ENCODE peak calls at places on chromosome 9, in five cellular contexts. C, W, J, N and E are unnamed samples.

GRCh38 chr9:73081979-73082657 is 69.5 kb upstream of the ANXA1 start:
- DNase-seq in C (no peak), J (peak), N (no peak), W (no peak), E (no peak)

GRCh38 chr9:77903666-77904248 is 127.9 kb downstream of the GNAQ start:
- DNase-seq in W (no peak), J (no peak), C (no peak), N (no peak), E (no peak)

GRCh38 chr9:90821697-90822096 is 20.1 kb downstream of the SYK start:
- DNase-seq in C (no peak), J (peak), W (no peak), N (no peak), E (no peak)

GRCh38 chr9:137458194-137459146 is 664 bp downstream of the NSMF start:
- DNase-seq in C (no peak), J (no peak), N (peak), W (peak), E (peak)

GRCh38 chr9:135247174-135247930 is 159.9 kb downstream of the OLFM1 start:
- DNase-seq in C (no peak), J (no peak), W (no peak), N (peak), E (no peak)

GRCh38 chr9:128895556-128895955 is 13.6 kb downstream of the LRRC8A start:
- DNase-seq in C (no peak), J (no peak), W (no peak), N (no peak), E (no peak)

GRCh38 chr9:121285835-121286687 is 18.1 kb downstream of the GSN start:
- DNase-seq in W (peak), C (peak), J (peak), N (peak), E (peak)

GRCh38 chr9:81585191-81585763 is 104.1 kb downstream of the TLE1 start:
- DNase-seq in C (no peak), J (no peak), N (no peak), W (no peak), E (no peak)

GRCh38 chr9:72800326-72800994 is 152.4 kb downstream of the ALDH1A1 start:
- DNase-seq in N (no peak), C (no peak), J (no peak), W (no peak), E (no peak)

GRCh38 chr9:84325347-84325982 is 15.1 kb downstream of the SLC28A3 start:
- DNase-seq in W (no peak), J (peak), C (no peak), N (no peak), E (no peak)

GRCh38 chr9:81804306-81804705 is 115.0 kb upstream of the TLE1 start:
- DNase-seq in J (no peak), W (no peak), N (no peak), C (no peak), E (no peak)

GRCh38 chr9:98708933-98709911 is at the start of gene GABBR2:
- DNase-seq in C (no peak), N (no peak), W (no peak), J (no peak), E (no peak)

GRCh38 chr9:71303351-71303750 is 181.9 kb upstream of the TRPM3 start:
- DNase-seq in N (no peak), C (no peak), J (no peak), W (no peak), E (no peak)

DNA sequence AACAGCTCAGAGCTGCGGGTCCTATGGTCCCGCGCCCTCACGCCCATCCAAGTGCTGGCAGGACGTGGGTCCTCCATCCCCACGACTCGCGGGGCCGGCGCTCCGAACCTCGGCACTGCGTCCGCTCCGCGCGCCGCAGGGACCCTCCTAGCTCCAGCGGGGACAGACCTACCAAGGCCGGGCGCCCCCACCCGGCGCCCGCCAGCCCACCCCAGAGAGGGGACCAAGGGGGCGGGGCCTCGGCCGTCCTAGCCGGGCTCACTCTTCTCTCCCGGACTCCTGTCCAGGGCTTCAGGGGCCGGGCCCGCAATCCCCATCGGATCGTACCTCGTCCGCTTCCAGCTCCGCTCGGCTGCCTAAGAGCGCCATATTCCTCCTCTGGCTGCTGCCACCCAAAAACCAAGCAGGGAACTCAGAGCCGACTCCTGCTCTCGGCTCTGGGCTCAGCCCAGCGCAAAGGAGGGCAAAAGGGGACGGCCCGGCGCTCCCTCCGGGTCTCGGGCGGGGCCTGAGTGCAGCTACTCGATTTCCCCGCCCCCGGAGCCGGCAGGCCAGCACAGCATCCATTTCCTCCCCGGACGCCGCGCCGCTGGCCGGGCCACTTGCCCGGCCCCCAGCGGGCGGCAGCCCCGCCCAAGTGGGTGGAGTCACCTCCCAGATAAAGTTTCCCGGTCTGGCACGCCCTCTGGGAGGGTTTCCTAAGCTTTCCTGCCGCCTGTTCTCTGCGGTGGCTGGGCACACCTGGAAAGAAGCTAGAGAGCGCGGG is at the start of gene TTC39B:
- DNase-seq in J (peak), C (peak), N (peak), W (peak), E (peak)
- TF ChIP-seq CTCF in J (no peak), C (no peak), N (no peak), W (no peak), E (no peak)

DNA sequence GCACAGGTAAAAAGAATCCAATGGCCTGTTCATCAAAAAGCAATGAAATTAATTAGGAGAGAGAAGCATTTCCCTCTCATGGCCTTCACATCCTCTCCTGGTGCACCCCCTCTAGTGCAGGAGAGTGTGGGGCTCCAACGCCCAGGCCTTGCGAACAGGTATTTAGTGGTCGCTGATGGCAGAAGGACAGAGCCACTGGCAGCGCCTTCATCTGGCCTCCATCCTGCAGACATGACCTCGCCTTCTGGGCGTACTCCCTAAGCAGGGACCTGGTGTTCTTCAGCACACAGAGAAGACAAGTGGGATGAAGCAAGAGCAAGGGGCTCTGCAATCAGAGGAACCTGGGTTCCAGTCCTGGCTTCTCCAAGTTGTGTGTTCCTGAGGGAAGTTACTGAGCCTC is 77.5 kb downstream of the SEMA4D start:
- DNase-seq in N (no peak), J (no peak), W (no peak), C (no peak), E (peak)
- H3K4me3 ChIP-seq in N (no peak), J (no peak), W (no peak), C (no peak), E (no peak)

DNA sequence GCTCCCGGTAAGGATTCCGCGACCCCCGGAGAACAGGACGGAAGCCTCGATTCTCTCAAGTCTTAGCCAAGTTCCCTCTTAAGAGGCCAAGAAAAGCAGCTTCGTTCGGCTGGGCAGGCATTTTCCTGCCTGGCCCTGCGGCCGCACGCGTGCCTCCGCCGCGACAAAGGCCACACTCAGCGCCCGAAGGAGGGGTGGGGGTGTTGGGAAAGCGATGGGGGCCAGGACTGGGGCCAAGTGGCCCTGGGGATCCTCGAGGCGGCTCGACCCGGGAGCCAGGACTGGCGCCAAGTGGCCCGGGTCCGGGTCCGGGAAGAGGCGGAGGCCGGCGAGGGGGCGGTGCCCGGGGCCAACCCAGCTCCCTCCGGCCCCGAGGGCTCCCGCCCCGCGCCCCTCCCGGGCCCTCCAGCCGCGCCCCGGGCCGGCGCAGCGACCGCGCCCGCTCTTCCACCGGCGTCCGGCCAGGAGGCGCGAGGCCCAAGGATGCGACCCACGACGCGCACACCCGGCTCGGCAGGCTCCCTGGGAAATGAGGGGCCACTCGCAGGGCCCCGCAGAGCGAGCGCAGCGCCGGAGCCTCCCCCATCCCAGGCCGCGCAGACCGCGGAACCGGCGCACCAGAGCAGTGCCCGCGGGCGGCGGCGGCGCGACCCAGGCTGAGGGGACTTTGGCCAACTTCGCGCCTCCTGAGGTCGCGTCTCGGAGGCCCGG is 758 bp downstream of the VAV2 start:
- DNase-seq in W (peak), C (no peak), J (peak), N (peak), E (no peak)
- H3K27ac ChIP-seq in W (peak), C (peak), J (peak), N (peak), E (peak)

DNA sequence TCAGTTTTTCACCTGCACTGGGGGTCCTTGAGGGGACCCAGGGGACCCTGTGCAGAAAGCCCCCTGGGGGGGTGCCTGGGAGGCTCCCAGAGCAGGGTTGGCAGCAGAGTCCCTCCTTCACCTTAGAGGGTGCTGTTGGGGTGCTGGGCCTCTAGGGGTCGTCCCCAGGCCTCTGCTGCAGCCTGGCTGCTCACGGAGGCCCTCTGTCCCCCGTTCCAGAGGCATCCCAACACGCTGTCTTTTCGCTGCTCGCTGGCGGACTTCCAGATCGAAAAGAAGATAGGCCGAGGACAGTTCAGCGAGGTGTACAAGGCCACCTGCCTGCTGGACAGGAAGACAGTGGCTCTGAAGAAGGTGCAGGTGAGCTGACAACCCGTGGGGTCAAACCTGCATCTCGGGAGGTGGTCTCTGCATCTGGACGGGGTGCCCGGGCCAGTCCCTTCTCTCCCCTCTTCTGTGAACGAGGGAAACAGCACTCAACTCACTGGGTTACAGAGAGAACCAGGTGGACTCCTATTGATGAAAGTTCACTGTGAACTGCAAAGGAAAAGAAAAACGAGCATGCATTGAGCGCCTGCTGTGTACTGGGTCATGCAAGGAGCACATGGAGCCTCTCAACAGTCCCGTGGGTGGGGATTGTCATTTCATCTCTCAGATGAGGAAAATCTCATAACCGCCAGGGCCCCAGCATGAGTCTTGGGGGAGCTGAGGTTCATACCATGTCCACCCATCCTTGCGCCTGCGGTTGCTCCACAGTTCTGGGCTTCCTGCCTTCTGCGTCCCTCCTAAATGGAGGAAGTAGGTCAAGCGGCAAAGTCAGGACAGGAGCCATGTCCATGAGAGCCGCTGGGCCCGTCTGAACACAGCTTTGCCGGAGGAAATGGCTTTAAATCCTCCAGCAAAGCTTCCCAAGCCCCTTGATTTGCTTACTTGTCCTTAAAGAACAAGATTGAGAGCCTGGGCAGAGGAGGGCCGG is 54.8 kb downstream of the NEK6 start:
- DNase-seq in N (no peak), J (no peak), W (no peak), C (no peak), E (no peak)
- TF ChIP-seq CTCF in N (no peak), J (no peak), W (no peak), C (no peak), E (no peak)

GRCh38 chr9:38227656-38228055 is 158.6 kb upstream of the SHB start:
- DNase-seq in C (no peak), N (no peak), W (no peak), J (no peak), E (no peak)
- H3K4me3 ChIP-seq in C (no peak), N (no peak), W (no peak), J (no peak), E (no peak)

GRCh38 chr9:37433754-37434435 is 11.4 kb downstream of the GRHPR start:
- DNase-seq in N (no peak), J (no peak), C (no peak), W (no peak), E (no peak)
- H3K27ac ChIP-seq in N (no peak), J (no peak), C (no peak), W (no peak), E (no peak)

GRCh38 chr9:17137576-17137975 is 2.7 kb downstream of the CNTLN start:
- DNase-seq in C (no peak), J (no peak), N (no peak), W (no peak), E (no peak)
- TF ChIP-seq CTCF in C (no peak), J (no peak), N (no peak), W (no peak), E (no peak)

DNA sequence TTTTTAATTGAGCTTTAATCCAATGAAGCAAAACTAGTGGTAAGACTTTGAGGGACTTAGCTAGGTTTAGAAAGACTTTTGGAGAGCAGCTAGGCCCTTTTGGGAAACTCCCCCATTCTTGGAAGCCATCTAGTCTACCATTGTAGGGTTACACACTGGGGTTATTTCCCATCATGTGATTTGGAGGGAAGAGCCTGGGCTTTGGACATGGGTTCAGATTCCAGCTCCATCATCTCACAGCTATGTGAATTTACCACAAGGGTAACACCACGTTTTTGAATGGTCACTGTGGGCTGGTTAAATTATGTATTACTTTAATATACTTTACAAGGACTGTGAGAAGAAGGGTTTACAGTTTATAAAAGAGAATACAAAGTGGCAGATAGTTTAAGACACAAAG is 18.3 kb upstream of the TNFSF15 start:
- DNase-seq in J (peak), N (no peak), C (no peak), W (no peak), E (no peak)
- H3K4me3 ChIP-seq in J (no peak), N (no peak), C (no peak), W (no peak), E (no peak)